ENCODE peak calls at places on chromosomes 6 and 20, in seven cellular contexts. One of them, this sample, is unnamed.

GRCh38 chr6:503610-504362 is 112.2 kb downstream of the IRF4 start:
- DNase-seq in bronchial epithelial cell: no peak
- DNase-seq in mucosa of gallbladder: no peak
- DNase-seq in breast epithelium: no peak
- DNase-seq in activated T-helper 1 cell treated with anti-CD3 and anti-CD28 coated beads, Interleukin-12 subunit alpha, Interleukin-12 subunit beta, Interleukin-2, Interleukin-4 antibody, amounts not matched to agents 30 ng/mL and 10 ng/mL and 1 ng/mL, durations not matched to agents 14 hours and 24 hours and 36 hours: no peak
- DNase-seq in T-helper 1 cell: no peak
- DNase-seq in islet precursor cell: no peak
- DNase-seq in this sample: no peak

GRCh38 chr20:37903317-37904007 is 535 bp downstream of the VSTM2L start:
- DNase-seq in bronchial epithelial cell: no peak
- DNase-seq in mucosa of gallbladder: no peak
- DNase-seq in breast epithelium: no peak
- DNase-seq in activated T-helper 1 cell treated with anti-CD3 and anti-CD28 coated beads, Interleukin-12 subunit alpha, Interleukin-12 subunit beta, Interleukin-2, Interleukin-4 antibody, amounts not matched to agents 30 ng/mL and 10 ng/mL and 1 ng/mL, durations not matched to agents 14 hours and 24 hours and 36 hours: no peak
- DNase-seq in T-helper 1 cell: no peak
- DNase-seq in islet precursor cell: no peak
- DNase-seq in this sample: peak

GRCh38 chr6:113375950-113376846 is 480.9 kb upstream of the MARCKS start:
- DNase-seq in bronchial epithelial cell: peak
- DNase-seq in mucosa of gallbladder: no peak
- DNase-seq in breast epithelium: no peak
- DNase-seq in activated T-helper 1 cell treated with anti-CD3 and anti-CD28 coated beads, Interleukin-12 subunit alpha, Interleukin-12 subunit beta, Interleukin-2, Interleukin-4 antibody, amounts not matched to agents 30 ng/mL and 10 ng/mL and 1 ng/mL, durations not matched to agents 14 hours and 24 hours and 36 hours: no peak
- DNase-seq in T-helper 1 cell: no peak
- DNase-seq in islet precursor cell: no peak
- DNase-seq in this sample: no peak

GRCh38 chr6:142838821-142839685 is 105.9 kb downstream of the HIVEP2 start:
- DNase-seq in bronchial epithelial cell: peak
- DNase-seq in mucosa of gallbladder: no peak
- DNase-seq in breast epithelium: no peak
- DNase-seq in activated T-helper 1 cell treated with anti-CD3 and anti-CD28 coated beads, Interleukin-12 subunit alpha, Interleukin-12 subunit beta, Interleukin-2, Interleukin-4 antibody, amounts not matched to agents 30 ng/mL and 10 ng/mL and 1 ng/mL, durations not matched to agents 14 hours and 24 hours and 36 hours: no peak
- DNase-seq in T-helper 1 cell: no peak
- DNase-seq in islet precursor cell: no peak
- DNase-seq in this sample: no peak

GRCh38 chr6:133428299-133428698 is 187.1 kb downstream of the EYA4 start:
- DNase-seq in bronchial epithelial cell: peak
- DNase-seq in mucosa of gallbladder: no peak
- DNase-seq in breast epithelium: no peak
- DNase-seq in activated T-helper 1 cell treated with anti-CD3 and anti-CD28 coated beads, Interleukin-12 subunit alpha, Interleukin-12 subunit beta, Interleukin-2, Interleukin-4 antibody, amounts not matched to agents 30 ng/mL and 10 ng/mL and 1 ng/mL, durations not matched to agents 14 hours and 24 hours and 36 hours: no peak
- DNase-seq in T-helper 1 cell: no peak
- DNase-seq in islet precursor cell: peak
- DNase-seq in this sample: no peak

GRCh38 chr6:84166395-84166794 is 61.0 kb downstream of the CEP162 start:
- DNase-seq in bronchial epithelial cell: no peak
- DNase-seq in mucosa of gallbladder: no peak
- DNase-seq in breast epithelium: no peak
- DNase-seq in activated T-helper 1 cell treated with anti-CD3 and anti-CD28 coated beads, Interleukin-12 subunit alpha, Interleukin-12 subunit beta, Interleukin-2, Interleukin-4 antibody, amounts not matched to agents 30 ng/mL and 10 ng/mL and 1 ng/mL, durations not matched to agents 14 hours and 24 hours and 36 hours: no peak
- DNase-seq in T-helper 1 cell: no peak
- DNase-seq in islet precursor cell: no peak
- DNase-seq in this sample: no peak

GRCh38 chr6:33693186-33694158 is 18.0 kb downstream of the UQCC2 start:
- DNase-seq in bronchial epithelial cell: no peak
- DNase-seq in mucosa of gallbladder: no peak
- DNase-seq in breast epithelium: no peak
- DNase-seq in activated T-helper 1 cell treated with anti-CD3 and anti-CD28 coated beads, Interleukin-12 subunit alpha, Interleukin-12 subunit beta, Interleukin-2, Interleukin-4 antibody, amounts not matched to agents 30 ng/mL and 10 ng/mL and 1 ng/mL, durations not matched to agents 14 hours and 24 hours and 36 hours: no peak
- DNase-seq in T-helper 1 cell: no peak
- DNase-seq in islet precursor cell: no peak
- DNase-seq in this sample: peak

GRCh38 chr6:23655502-23655901 is 470.5 kb upstream of the NRSN1 start:
- DNase-seq in bronchial epithelial cell: no peak
- DNase-seq in mucosa of gallbladder: no peak
- DNase-seq in breast epithelium: no peak
- DNase-seq in activated T-helper 1 cell treated with anti-CD3 and anti-CD28 coated beads, Interleukin-12 subunit alpha, Interleukin-12 subunit beta, Interleukin-2, Interleukin-4 antibody, amounts not matched to agents 30 ng/mL and 10 ng/mL and 1 ng/mL, durations not matched to agents 14 hours and 24 hours and 36 hours: no peak
- DNase-seq in T-helper 1 cell: no peak
- DNase-seq in islet precursor cell: no peak
- DNase-seq in this sample: no peak

GRCh38 chr6:130303436-130303835 is 62.4 kb upstream of the TMEM200A start:
- DNase-seq in bronchial epithelial cell: no peak
- DNase-seq in mucosa of gallbladder: no peak
- DNase-seq in breast epithelium: no peak
- DNase-seq in activated T-helper 1 cell treated with anti-CD3 and anti-CD28 coated beads, Interleukin-12 subunit alpha, Interleukin-12 subunit beta, Interleukin-2, Interleukin-4 antibody, amounts not matched to agents 30 ng/mL and 10 ng/mL and 1 ng/mL, durations not matched to agents 14 hours and 24 hours and 36 hours: no peak
- DNase-seq in T-helper 1 cell: no peak
- DNase-seq in islet precursor cell: no peak
- DNase-seq in this sample: no peak

GRCh38 chr6:31870385-31870921 is 7.8 kb upstream of the NEU1 start:
- DNase-seq in bronchial epithelial cell: peak
- DNase-seq in mucosa of gallbladder: no peak
- DNase-seq in breast epithelium: no peak
- DNase-seq in activated T-helper 1 cell treated with anti-CD3 and anti-CD28 coated beads, Interleukin-12 subunit alpha, Interleukin-12 subunit beta, Interleukin-2, Interleukin-4 antibody, amounts not matched to agents 30 ng/mL and 10 ng/mL and 1 ng/mL, durations not matched to agents 14 hours and 24 hours and 36 hours: no peak
- DNase-seq in T-helper 1 cell: no peak
- DNase-seq in islet precursor cell: no peak
- DNase-seq in this sample: peak

GRCh38 chr20:32681175-32682084 is 7.7 kb upstream of the C20orf203 start:
- DNase-seq in bronchial epithelial cell: peak
- DNase-seq in mucosa of gallbladder: no peak
- DNase-seq in breast epithelium: peak
- DNase-seq in activated T-helper 1 cell treated with anti-CD3 and anti-CD28 coated beads, Interleukin-12 subunit alpha, Interleukin-12 subunit beta, Interleukin-2, Interleukin-4 antibody, amounts not matched to agents 30 ng/mL and 10 ng/mL and 1 ng/mL, durations not matched to agents 14 hours and 24 hours and 36 hours: no peak
- DNase-seq in T-helper 1 cell: no peak
- DNase-seq in islet precursor cell: peak
- DNase-seq in this sample: peak

GRCh38 chr20:23928788-23929187 is 49.2 kb upstream of the CST5 start:
- DNase-seq in bronchial epithelial cell: no peak
- DNase-seq in mucosa of gallbladder: no peak
- DNase-seq in breast epithelium: no peak
- DNase-seq in activated T-helper 1 cell treated with anti-CD3 and anti-CD28 coated beads, Interleukin-12 subunit alpha, Interleukin-12 subunit beta, Interleukin-2, Interleukin-4 antibody, amounts not matched to agents 30 ng/mL and 10 ng/mL and 1 ng/mL, durations not matched to agents 14 hours and 24 hours and 36 hours: no peak
- DNase-seq in T-helper 1 cell: no peak
- DNase-seq in islet precursor cell: no peak
- DNase-seq in this sample: no peak

GRCh38 chr6:71675386-71675785 is 211.0 kb upstream of the RIMS1 start:
- DNase-seq in bronchial epithelial cell: no peak
- DNase-seq in mucosa of gallbladder: no peak
- DNase-seq in breast epithelium: no peak
- DNase-seq in activated T-helper 1 cell treated with anti-CD3 and anti-CD28 coated beads, Interleukin-12 subunit alpha, Interleukin-12 subunit beta, Interleukin-2, Interleukin-4 antibody, amounts not matched to agents 30 ng/mL and 10 ng/mL and 1 ng/mL, durations not matched to agents 14 hours and 24 hours and 36 hours: no peak
- DNase-seq in T-helper 1 cell: no peak
- DNase-seq in islet precursor cell: no peak
- DNase-seq in this sample: no peak

GRCh38 chr6:137870744-137871247 is 3.7 kb downstream of the TNFAIP3 start:
- DNase-seq in bronchial epithelial cell: peak
- DNase-seq in mucosa of gallbladder: no peak
- DNase-seq in breast epithelium: no peak
- DNase-seq in activated T-helper 1 cell treated with anti-CD3 and anti-CD28 coated beads, Interleukin-12 subunit alpha, Interleukin-12 subunit beta, Interleukin-2, Interleukin-4 antibody, amounts not matched to agents 30 ng/mL and 10 ng/mL and 1 ng/mL, durations not matched to agents 14 hours and 24 hours and 36 hours: no peak
- DNase-seq in T-helper 1 cell: no peak
- DNase-seq in islet precursor cell: no peak
- DNase-seq in this sample: peak

GRCh38 chr6:26329763-26330511 is 35.1 kb upstream of the BTN3A2 start:
- DNase-seq in bronchial epithelial cell: peak
- DNase-seq in mucosa of gallbladder: no peak
- DNase-seq in breast epithelium: no peak
- DNase-seq in activated T-helper 1 cell treated with anti-CD3 and anti-CD28 coated beads, Interleukin-12 subunit alpha, Interleukin-12 subunit beta, Interleukin-2, Interleukin-4 antibody, amounts not matched to agents 30 ng/mL and 10 ng/mL and 1 ng/mL, durations not matched to agents 14 hours and 24 hours and 36 hours: peak
- DNase-seq in T-helper 1 cell: no peak
- DNase-seq in islet precursor cell: peak
- DNase-seq in this sample: no peak

GRCh38 chr6:168163096-168163731 is 84.2 kb upstream of the FRMD1 start:
- DNase-seq in bronchial epithelial cell: no peak
- DNase-seq in mucosa of gallbladder: peak
- DNase-seq in breast epithelium: no peak
- DNase-seq in activated T-helper 1 cell treated with anti-CD3 and anti-CD28 coated beads, Interleukin-12 subunit alpha, Interleukin-12 subunit beta, Interleukin-2, Interleukin-4 antibody, amounts not matched to agents 30 ng/mL and 10 ng/mL and 1 ng/mL, durations not matched to agents 14 hours and 24 hours and 36 hours: no peak
- DNase-seq in T-helper 1 cell: no peak
- DNase-seq in islet precursor cell: peak
- DNase-seq in this sample: peak

This sample was measured in H7.